ENCODE peak calls at places on chromosomes 16 and 17, in seven cellular contexts. R, G, O, U, D, J and P are unnamed samples. For H3K4me1, the result is how much of the 10 kb centered on the place peaks cover.

GRCh38 chr16:22307838-22308237 is 10.6 kb downstream of the POLR3E start:
- DNase-seq in R (no peak), U (no peak), O (no peak), J (no peak), D (no peak), G (no peak), P (no peak)

GRCh38 chr16:11792404-11793260 is 4.4 kb downstream of the ZC3H7A start:
- DNase-seq in O (peak), R (no peak), G (peak), D (no peak), U (no peak), J (peak), P (peak)

GRCh38 chr16:72434159-72434558 is 262.2 kb upstream of the PMFBP1 start:
- DNase-seq in O (no peak), U (peak), R (no peak), G (no peak), D (no peak), J (no peak), P (no peak)

GRCh38 chr16:12543700-12544476 is 259.8 kb downstream of the CPPED1 start:
- DNase-seq in J (no peak), G (no peak), U (no peak), O (no peak), R (no peak), D (no peak), P (no peak)

GRCh38 chr16:54985668-54986067 is 55.0 kb downstream of the IRX5 start:
- DNase-seq in D (no peak), U (no peak), O (no peak), G (no peak), R (no peak), J (no peak), P (no peak)

GRCh38 chr16:239948-240277 is 5.3 kb downstream of the FAM234A start:
- DNase-seq in O (no peak), G (no peak), J (no peak), R (no peak), U (no peak), D (no peak), P (no peak)

GRCh38 chr16:19168173-19169080 is at the start of gene SYT17:
- DNase-seq in D (peak), G (peak), O (no peak), R (no peak), U (peak), J (no peak), P (peak)

GRCh38 chr17:73145641-73146040 is 19.2 kb upstream of the SSTR2 start:
- DNase-seq in O (no peak), G (no peak), U (no peak), R (no peak), D (no peak), J (no peak), P (no peak)

GRCh38 chr17:7852262-7852670 is 2.6 kb upstream of the TMEM88 start:
- DNase-seq in O (no peak), J (peak), U (no peak), R (no peak), G (peak), D (peak), P (no peak)

GRCh38 chr17:37676115-37676925 is 33.1 kb upstream of the DDX52 start:
- DNase-seq in G (peak), U (no peak), J (no peak), R (no peak), O (no peak), D (no peak), P (no peak)

GRCh38 chr17:17512866-17513265 is 16.7 kb upstream of the RASD1 start:
- DNase-seq in R (no peak), O (no peak), J (no peak), G (no peak), U (no peak), D (no peak), P (no peak)

GRCh38 chr17:2395258-2396170 is 5.3 kb downstream of the MNT start:
- DNase-seq in J (no peak), G (peak), R (no peak), U (no peak), D (no peak), O (no peak), P (peak)

GRCh38 chr17:76139801-76140660 is 1.0 kb downstream of the FOXJ1 start:
- DNase-seq in R (peak), G (peak), U (no peak), J (no peak), D (no peak), O (peak), P (peak)

GRCh38 chr17:46979023-46979870 is at the start of gene RPRML:
- DNase-seq in U (peak), J (no peak), R (no peak), D (no peak), G (peak), O (no peak), P (no peak)

GRCh38 chr17:63998050-63998720 is at the start of gene PRR29:
- DNase-seq in U (peak), O (peak), D (peak), R (peak), G (peak), J (no peak), P (peak)

GRCh38 chr16:23724438-23725131 is 11.6 kb upstream of the ERN2 start:
- DNase-seq in J (no peak), D (no peak), G (no peak), U (no peak), R (no peak), O (no peak), P (no peak)

GRCh38 chr16:29995330-29995910 is at the start of gene HIRIP3:
- DNase-seq in R (peak), G (peak), O (peak), U (peak), J (peak), D (peak), P (peak)

GRCh38 chr17:50370052-50370451 is 2.9 kb downstream of the MRPL27 start:
- DNase-seq in U (no peak), J (no peak), R (no peak), D (no peak), O (no peak), G (no peak), P (no peak)

GRCh38 chr17:61018938-61019337 is 341.3 kb downstream of the BCAS3 start:
- DNase-seq in O (no peak), R (no peak), J (no peak), U (no peak), G (no peak), D (no peak), P (no peak)

GRCh38 chr16:87226926-87227650 is 90.1 kb downstream of the C16orf95 start:
- DNase-seq in G (no peak), U (no peak), R (no peak), J (no peak), O (no peak), D (no peak), P (no peak)

GRCh38 chr17:28282596-28282995 is 36.4 kb upstream of the TMEM97 start:
- DNase-seq in J (no peak), U (no peak), G (no peak), R (no peak), D (no peak), O (no peak), P (no peak)

GRCh38 chr17:48893646-48894508 is 1.3 kb downstream of the ATP5MC1 start:
- DNase-seq in O (no peak), D (no peak), G (no peak), J (no peak), U (no peak), R (no peak), P (no peak)

GRCh38 chr17:27657620-27658019 is 26.6 kb downstream of the LGALS9 start:
- DNase-seq in O (no peak), R (no peak), D (no peak), G (peak), J (no peak), U (no peak), P (no peak)

GRCh38 chr16:3095869-3096268 is 3.2 kb downstream of the ZSCAN10 start:
- DNase-seq in G (no peak), R (peak), J (no peak), D (peak), O (peak), U (no peak), P (no peak)

GRCh38 chr17:60039096-60039495 is 39.6 kb downstream of the HEATR6 start:
- DNase-seq in D (no peak), J (no peak), R (no peak), G (no peak), U (no peak), O (no peak), P (no peak)

GRCh38 chr16:30004424-30004776 is 6.4 kb downstream of the DOC2A start:
- DNase-seq in J (no peak), G (no peak), U (no peak), R (no peak), O (no peak), D (no peak), P (no peak)

GRCh38 chr17:64774888-64775600 is 112.9 kb upstream of the SMURF2 start:
- DNase-seq in U (no peak), D (no peak), G (no peak), R (no peak), O (no peak), J (no peak), P (no peak)

GRCh38 chr17:31008374-31009035 is 37.7 kb downstream of the RNF135 start:
- DNase-seq in R (peak), D (peak), O (peak), U (peak), J (peak), G (peak), P (peak)

GRCh38 chr16:1002399-1003161 is 21.0 kb downstream of the SOX8 start:
- DNase-seq in U (no peak), D (no peak), O (no peak), J (peak), G (peak), R (peak), P (no peak)

GRCh38 chr16:78703951-78704350 is 604.5 kb downstream of the WWOX start:
- DNase-seq in O (no peak), G (no peak), U (no peak), D (no peak), J (no peak), R (no peak), P (no peak)

GRCh38 chr17:33016920-33017319 is 25.3 kb downstream of the SPACA3 start:
- DNase-seq in R (no peak), O (no peak), G (no peak), J (no peak), U (no peak), D (no peak), P (no peak)

GRCh38 chr17:71461504-71462197 is 659.2 kb upstream of the SOX9 start:
- DNase-seq in G (no peak), R (no peak), J (no peak), O (no peak), D (no peak), U (peak), P (no peak)

GRCh38 chr17:47807421-47807820 is 14.2 kb downstream of the OSBPL7 start:
- DNase-seq in G (no peak), U (no peak), J (no peak), R (no peak), D (no peak), O (no peak), P (no peak)

GRCh38 chr17:58311429-58311894 is 17.1 kb downstream of the TSPOAP1 start:
- DNase-seq in D (no peak), J (no peak), G (no peak), R (no peak), U (no peak), O (no peak), P (no peak)

GRCh38 chr16:84013787-84014569 is 28.6 kb downstream of the SLC38A8 start:
- DNase-seq in G (peak), R (peak), J (peak), O (peak), U (peak), D (no peak), P (peak)

GRCh38 chr17:54899721-54900456 is 763 bp upstream of the TOM1L1 start:
- DNase-seq in U (no peak), R (no peak), J (no peak), D (no peak), O (no peak), G (no peak), P (no peak)

GRCh38 chr17:31499771-31500554 is 108.5 kb downstream of the RAB11FIP4 start:
- DNase-seq in U (no peak), R (no peak), D (peak), O (no peak), J (peak), G (no peak), P (no peak)

GRCh38 chr17:28597606-28598383 is 1.0 kb downstream of the SPAG5 start:
- DNase-seq in R (no peak), D (no peak), O (no peak), J (no peak), U (no peak), G (no peak), P (no peak)

GRCh38 chr17:36105718-36106117 is 2.1 kb downstream of the CCL4 start:
- DNase-seq in G (no peak), U (no peak), R (no peak), D (no peak), J (no peak), O (no peak), P (no peak)

GRCh38 chr17:36107660-36108059 is 4.0 kb downstream of the CCL4 start:
- DNase-seq in U (no peak), R (no peak), J (no peak), D (no peak), G (no peak), O (no peak), P (no peak)

GRCh38 chr17:36104601-36105000 is 974 bp downstream of the CCL4 start:
- DNase-seq in R (no peak), U (no peak), G (no peak), D (no peak), O (no peak), J (no peak), P (no peak)
- H3K4me1 ChIP-seq in R (under half), U (under half), G (under half), D (under half), O (half or more), J (under half), P (under half)

GRCh38 chr17:79991924-79992656 is 43.6 kb downstream of the TBC1D16 start:
- DNase-seq in J (no peak), R (no peak), G (peak), D (peak), U (no peak), O (no peak), P (no peak)
- H3K4me3 ChIP-seq in J (no peak), R (peak), G (peak), D (peak), U (peak), O (peak), P (no peak)

DNA sequence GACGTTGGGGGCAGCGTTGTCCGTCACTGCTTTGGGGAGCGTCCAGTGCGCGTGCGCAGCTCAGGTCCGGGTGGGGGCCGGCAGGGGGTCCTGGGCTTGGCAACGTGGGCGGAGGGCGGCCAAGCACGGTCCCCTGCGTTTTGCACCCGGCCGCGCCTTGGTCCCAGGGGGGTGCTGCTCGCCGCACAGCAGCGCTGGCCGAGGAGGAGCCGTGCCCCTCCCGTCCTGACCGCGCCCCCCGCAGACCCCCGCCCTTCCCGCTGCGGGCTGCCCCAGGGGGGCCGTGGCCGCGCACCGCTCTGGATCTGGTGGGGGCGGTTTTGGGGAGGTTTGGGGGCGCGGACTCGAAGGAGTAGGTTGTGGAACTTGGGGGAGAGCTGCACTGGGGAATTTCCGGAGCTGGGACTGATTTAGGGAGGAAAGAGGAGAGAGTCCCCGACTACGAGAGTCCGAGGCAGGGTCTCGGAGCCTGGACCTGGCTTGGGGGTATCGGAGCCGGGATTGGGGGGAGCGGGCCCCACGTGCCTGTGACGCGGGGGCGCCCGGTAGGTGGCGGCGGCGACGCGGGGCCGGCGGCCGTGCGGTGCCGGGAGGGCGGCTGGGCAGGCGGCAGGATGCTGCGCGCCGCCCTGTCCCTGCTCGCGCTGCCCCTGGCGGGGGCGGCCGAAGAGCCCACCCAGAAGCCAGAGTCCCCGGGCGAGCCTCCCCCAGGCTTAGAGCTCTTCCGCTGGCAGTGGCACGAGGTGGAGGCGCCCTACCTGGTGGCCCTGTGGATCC is at the start of gene SLC9A5:
- DNase-seq in J (peak), O (no peak), D (no peak), G (peak), U (no peak), R (peak), P (no peak)
- H3K27ac ChIP-seq in J (peak), O (peak), D (no peak), G (no peak), U (no peak), R (peak), P (no peak)

DNA sequence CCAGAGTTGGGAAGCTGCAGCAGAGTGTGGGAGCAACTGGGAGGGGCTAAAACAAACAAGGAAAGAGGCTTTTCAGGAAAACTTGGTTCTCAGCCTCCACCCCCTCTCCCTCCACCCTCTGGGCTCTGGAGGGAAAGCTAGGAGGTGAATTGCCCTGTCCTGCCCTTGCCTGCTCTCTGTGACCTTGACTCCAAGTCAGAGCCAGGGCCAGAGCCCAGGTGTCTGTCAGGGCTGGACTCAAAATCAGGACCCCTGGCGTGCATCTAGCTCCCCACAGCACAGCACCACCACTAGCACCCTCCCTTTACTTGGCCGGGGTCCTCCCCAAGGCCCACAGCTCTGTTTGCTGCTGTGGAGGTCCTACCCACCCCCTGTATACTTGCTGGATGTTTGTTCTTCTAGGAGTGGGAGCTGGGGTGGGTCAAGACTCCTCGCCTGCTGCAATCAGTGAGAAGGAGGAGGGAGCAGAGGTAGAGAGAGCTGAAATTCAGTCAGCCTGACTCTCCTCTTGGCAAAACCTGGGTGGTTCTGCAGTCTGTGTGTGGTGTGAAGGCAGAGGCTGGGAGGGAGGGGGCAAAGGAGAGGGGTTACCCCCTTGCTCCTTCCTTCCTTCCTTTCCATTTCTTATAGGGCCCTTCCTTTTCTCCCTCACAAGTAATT is 2.8 kb upstream of the NR1D1 start:
- DNase-seq in G (no peak), J (no peak), R (no peak), U (no peak), O (no peak), D (peak), P (no peak)
- H3K4me1 ChIP-seq in G (half or more), J (half or more), R (half or more), U (half or more), O (half or more), D (half or more), P (under half)

GRCh38 chr17:81379523-81379942 is 15.7 kb upstream of the BAHCC1 start:
- DNase-seq in R (no peak), D (no peak), U (no peak), J (no peak), O (no peak), G (no peak), P (no peak)
- H3K4me3 ChIP-seq in R (no peak), D (no peak), U (no peak), J (no peak), O (no peak), G (no peak), P (no peak)